ENCODE peak calls at places on chromosomes 3 and 15, in seven cellular contexts. I is T-helper 2 cell; K is naive thymus-derived CD8-positive, alpha-beta T cell; J is Ammon's horn; H is NCI-H1417; W is HS-27A; Q is hippocampal formation. M is an unnamed sample.
A peak's percentile ranks its signal among the peaks of the same experiment; 100 is the strongest.

GRCh38 chr15:101600024-101600423 is 52.2 kb downstream of the TM2D3 start:
- DNase-seq in I (no peak), K (no peak), J (no peak), H (peak; percentile 33), W (no peak), Q (no peak), M (no peak)

GRCh38 chr3:133280591-133280990 is 119.3 kb upstream of the BFSP2 start:
- DNase-seq in I (no peak), K (no peak), J (no peak), H (no peak), W (no peak), Q (no peak), M (no peak)

GRCh38 chr3:110521019-110521418 is 550.6 kb upstream of the NECTIN3 start:
- DNase-seq in I (no peak), K (no peak), J (no peak), H (no peak), W (peak; percentile 90), Q (no peak), M (no peak)

GRCh38 chr15:59099162-59099685 is 5.7 kb upstream of the CCNB2 start:
- DNase-seq in I (no peak), K (no peak), J (no peak), H (no peak), W (no peak), Q (no peak), M (no peak)

GRCh38 chr15:99115300-99116215 is 10.7 kb downstream of the SYNM start:
- DNase-seq in I (no peak), K (no peak), J (no peak), H (no peak), W (no peak), Q (no peak), M (no peak)

GRCh38 chr15:58755956-58756355 is 6.4 kb upstream of the ADAM10 start:
- DNase-seq in I (no peak), K (no peak), J (no peak), H (peak; percentile 60), W (no peak), Q (no peak), M (no peak)

GRCh38 chr3:45318712-45319111 is 69.7 kb upstream of the LARS2 start:
- DNase-seq in I (no peak), K (no peak), J (no peak), H (no peak), W (no peak), Q (no peak), M (no peak)

GRCh38 chr3:4993276-4994143 is 14.3 kb downstream of the BHLHE40 start:
- DNase-seq in I (no peak), K (no peak), J (no peak), H (no peak), W (no peak), Q (no peak), M (no peak)

GRCh38 chr15:40737048-40737447 is 18.0 kb downstream of the RMDN3 start:
- DNase-seq in I (no peak), K (no peak), J (no peak), H (no peak), W (no peak), Q (no peak), M (no peak)